ENCODE peak calls at places on chromosomes 1 and 21, in five cellular contexts. Q is activated T-helper 1 cell treated with anti-CD3 and anti-CD28 coated beads, Interleukin-2, amount 50 U/mL, for 16 hours; C is ureter; V is hepatocyte; H is RPMI8226. S is an unnamed sample.

GRCh38 chr1:175152006-175152652 is 40.4 kb downstream of the KIAA0040 start:
- DNase-seq in V (peak), Q (peak), C (peak), H (peak), S (peak)

GRCh38 chr1:53959664-53960250 is 13.6 kb downstream of the LRRC42 start:
- DNase-seq in C (no peak), V (no peak), Q (no peak), H (peak), S (no peak)

GRCh38 chr1:203276916-203277535 is 28.3 kb upstream of the BTG2 start:
- DNase-seq in Q (no peak), H (peak), V (no peak), C (peak), S (no peak)

GRCh38 chr1:94100785-94101612 is 19.9 kb downstream of the ABCA4 start:
- DNase-seq in Q (no peak), V (peak), H (no peak), C (peak), S (no peak)

GRCh38 chr1:92879316-92879968 is 47.6 kb downstream of the RPL5 start:
- DNase-seq in Q (no peak), H (no peak), C (no peak), V (no peak), S (no peak)

GRCh38 chr1:46188295-46189030 is 9.8 kb downstream of the POMGNT1 start:
- DNase-seq in H (no peak), Q (no peak), C (no peak), V (no peak), S (no peak)

GRCh38 chr1:34164510-34165381 is at the start of gene CSMD2:
- DNase-seq in C (no peak), Q (no peak), H (peak), V (peak), S (peak)

GRCh38 chr1:176102243-176102642 is 104.8 kb downstream of the COP1 start:
- DNase-seq in C (no peak), Q (no peak), V (peak), H (no peak), S (peak)

GRCh38 chr21:46168659-46169386 is 13.4 kb upstream of the FTCD start:
- DNase-seq in Q (no peak), V (no peak), C (no peak), H (no peak), S (no peak)

GRCh38 chr21:41226853-41227252 is 58.9 kb downstream of the BACE2 start:
- DNase-seq in H (no peak), C (no peak), Q (no peak), V (no peak), S (no peak)

GRCh38 chr1:10788592-10789006 is 7.8 kb downstream of the CASZ1 start:
- DNase-seq in H (no peak), V (peak), C (no peak), Q (no peak), S (no peak)

GRCh38 chr1:39933956-39934941 is 20.7 kb upstream of the MFSD2A start:
- DNase-seq in H (no peak), Q (no peak), V (peak), C (peak), S (peak)

S was measured in iris pigment epithelial cell.